ENCODE peak calls at places on chromosomes 16 and 17, in eight cellular contexts. K is IMR-90; Q is brain microvascular endothelial cell; W is colonic mucosa; F is CD8-positive, alpha-beta memory T cell; V is SJSA1; D is psoas muscle; U is heart right ventricle. M is an unnamed sample. For H3K27me3, the result is how much of the 10 kb centered on the place peaks cover.

GRCh38 chr17:3951420-3951819 is 12.8 kb downstream of the ATP2A3 start:
- DNase-seq in K (no peak), Q (no peak), W (no peak), F (no peak), V (no peak), D (no peak), U (no peak), M (no peak)

GRCh38 chr16:86821933-86822332 is 243.6 kb downstream of the FOXL1 start:
- DNase-seq in K (no peak), Q (no peak), W (no peak), F (no peak), V (peak), D (no peak), U (no peak), M (no peak)

GRCh38 chr17:70320642-70321345 is 151.5 kb downstream of the KCNJ2 start:
- DNase-seq in K (peak), Q (no peak), W (no peak), F (no peak), V (no peak), D (no peak), U (no peak), M (no peak)

GRCh38 chr16:88287219-88287618 is 95.5 kb upstream of the ZNF469 start:
- DNase-seq in K (no peak), Q (no peak), W (no peak), F (no peak), V (no peak), D (no peak), U (no peak), M (no peak)

GRCh38 chr17:45414997-45415881 is 17.4 kb downstream of the ARHGAP27 start:
- DNase-seq in K (no peak), Q (no peak), W (peak), F (no peak), V (no peak), D (no peak), U (no peak), M (no peak)

GRCh38 chr17:11986179-11986938 is 10.9 kb downstream of the ZNF18 start:
- DNase-seq in K (no peak), Q (no peak), W (no peak), F (no peak), V (no peak), D (peak), U (peak), M (no peak)

GRCh38 chr16:60107920-60108319 is 1373.8 kb upstream of the GOT2 start:
- DNase-seq in K (no peak), Q (no peak), W (no peak), F (no peak), V (no peak), D (no peak), U (no peak), M (no peak)

GRCh38 chr17:32849879-32850278 is 27.0 kb downstream of the MYO1D start:
- DNase-seq in K (no peak), Q (no peak), W (no peak), F (no peak), V (no peak), D (no peak), U (no peak), M (no peak)

GRCh38 chr17:64386412-64387144 is 4.1 kb downstream of the PECAM1 start:
- DNase-seq in K (no peak), Q (no peak), W (no peak), F (no peak), V (no peak), D (no peak), U (no peak), M (no peak)

GRCh38 chr17:15920758-15921239 is 24.1 kb upstream of the ADORA2B start:
- DNase-seq in K (peak), Q (peak), W (no peak), F (no peak), V (peak), D (peak), U (no peak), M (peak)

GRCh38 chr17:82414548-82415281 is 3.4 kb upstream of the HEXD start:
- DNase-seq in K (peak), Q (peak), W (peak), F (peak), V (peak), D (peak), U (peak), M (no peak)

GRCh38 chr16:2243031-2243528 is 6.8 kb downstream of the DNASE1L2 start:
- DNase-seq in K (no peak), Q (no peak), W (no peak), F (no peak), V (no peak), D (no peak), U (no peak), M (no peak)

GRCh38 chr17:18122991-18123753 is 14.6 kb downstream of the MYO15A start:
- DNase-seq in K (no peak), Q (no peak), W (no peak), F (no peak), V (no peak), D (peak), U (no peak), M (no peak)

GRCh38 chr17:39204245-39204644 is 4.2 kb downstream of the RPL19 start:
- DNase-seq in K (no peak), Q (no peak), W (no peak), F (no peak), V (no peak), D (no peak), U (no peak), M (no peak)

GRCh38 chr16:54026456-54026855 is 260.1 kb downstream of the IRX3 start:
- DNase-seq in K (peak), Q (no peak), W (no peak), F (no peak), V (no peak), D (no peak), U (no peak), M (no peak)

GRCh38 chr17:28925912-28926365 is 23.1 kb upstream of the DHRS13 start:
- DNase-seq in K (peak), Q (peak), W (no peak), F (peak), V (peak), D (no peak), U (no peak), M (no peak)

GRCh38 chr17:9893606-9894005 is 11.5 kb downstream of the RCVRN start:
- DNase-seq in K (peak), Q (no peak), W (no peak), F (no peak), V (peak), D (no peak), U (no peak), M (no peak)

DNA sequence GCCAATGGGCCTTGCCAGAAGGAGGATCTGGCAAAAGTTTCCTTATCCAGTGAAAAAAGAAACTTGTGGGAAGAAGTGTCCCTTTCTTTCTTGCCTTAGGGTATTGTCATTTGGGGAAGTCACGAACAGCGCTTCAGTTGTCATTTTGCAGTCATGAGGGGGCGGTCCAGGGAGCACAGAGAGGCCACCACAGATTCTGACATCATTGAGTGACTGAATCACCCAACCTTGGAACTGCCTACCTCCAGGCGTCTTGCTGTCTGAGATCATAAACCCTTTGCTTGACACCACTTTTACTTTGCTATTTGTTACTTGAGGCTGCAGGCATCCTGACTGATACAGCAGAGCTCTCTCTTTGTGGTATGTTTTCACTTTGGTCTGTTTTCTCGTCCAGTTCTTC is 3.1 kb upstream of the WSCD1 start:
- DNase-seq in K (no peak), Q (no peak), W (no peak), F (no peak), V (no peak), D (no peak), U (no peak), M (no peak)
- H3K27me3 ChIP-seq in K (under half), Q (under half), W (under half), F (under half), V (under half), D (under half), U (half or more), M (under half)

DNA sequence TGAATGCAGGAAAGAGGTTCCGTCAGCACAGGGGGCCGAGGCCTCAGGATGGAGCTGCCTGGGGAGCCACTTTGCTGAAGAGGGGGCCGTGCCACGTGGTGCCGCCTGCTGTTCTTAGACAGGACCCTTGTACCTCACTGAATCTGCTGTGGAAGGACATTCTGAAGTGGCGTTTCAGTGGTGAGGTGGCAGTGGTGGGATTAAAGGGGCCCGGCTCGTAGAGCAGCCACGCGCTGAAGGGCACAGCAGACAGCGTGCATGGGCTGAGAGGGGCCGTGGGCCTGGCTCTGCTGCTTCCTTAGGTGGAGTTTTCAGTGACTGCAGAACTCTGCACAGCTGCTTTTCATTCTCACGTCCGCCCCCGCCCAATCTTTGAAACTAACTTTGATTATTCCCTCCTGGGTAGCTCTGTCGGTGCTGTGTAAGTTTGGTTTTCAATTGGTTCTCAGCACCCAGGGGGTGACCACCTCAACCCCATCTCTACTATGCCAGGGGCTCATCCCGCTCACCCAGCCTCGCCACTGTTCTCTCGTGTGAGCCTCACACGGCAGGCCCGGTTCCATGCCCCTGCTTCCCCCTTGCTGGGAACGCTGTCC is 70.3 kb downstream of the SEC14L1 start:
- DNase-seq in K (no peak), Q (no peak), W (no peak), F (no peak), V (no peak), D (no peak), U (no peak), M (no peak)
- H3K27ac ChIP-seq in K (no peak), Q (no peak), W (no peak), F (no peak), V (no peak), D (peak), U (no peak), M (no peak)

GRCh38 chr17:975321-975982 is 4.1 kb downstream of the NXN start:
- DNase-seq in K (no peak), Q (no peak), W (no peak), F (no peak), V (no peak), D (no peak), U (no peak), M (no peak)
- H3K4me3 ChIP-seq in K (no peak), Q (no peak), W (no peak), F (no peak), V (no peak), D (peak), U (no peak), M (peak)

DNA sequence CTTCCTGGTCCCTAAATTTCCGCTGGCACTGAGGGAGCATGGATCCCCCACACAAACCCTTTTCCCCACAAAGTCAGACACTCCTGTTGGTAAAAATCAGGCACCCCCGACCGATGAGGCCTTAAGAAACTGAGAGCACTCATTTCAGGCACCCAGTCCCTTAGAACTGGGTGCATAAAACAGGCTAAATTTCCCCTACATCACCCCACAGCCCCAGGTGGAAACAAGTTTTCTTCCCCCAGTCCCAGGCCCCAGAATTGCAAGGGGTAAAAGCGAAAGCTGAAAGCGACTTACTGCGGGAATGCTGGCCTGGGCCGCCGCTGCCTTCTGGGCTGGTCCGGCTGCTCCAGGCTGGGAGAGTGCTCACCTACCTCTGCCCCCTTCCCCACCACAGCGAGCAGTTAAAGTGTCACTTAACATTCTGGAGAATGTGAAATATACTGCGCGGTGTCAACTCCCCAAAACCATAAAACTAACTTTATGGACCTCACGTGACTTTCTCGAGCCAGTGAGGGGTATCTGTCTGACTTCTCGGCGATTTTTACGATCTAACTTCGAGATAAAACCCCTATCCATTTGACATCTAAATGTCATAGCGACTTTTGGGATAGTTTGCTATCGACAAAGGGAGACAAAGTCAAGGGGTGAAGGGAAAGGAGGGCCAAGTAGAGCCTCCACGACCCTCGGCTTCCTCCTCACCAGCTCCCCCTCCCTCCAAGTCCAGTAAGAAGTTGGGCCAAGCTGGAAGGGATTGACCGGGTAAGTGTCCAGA is at the start of gene HOXB3:
- DNase-seq in K (peak), Q (no peak), W (no peak), F (no peak), V (no peak), D (no peak), U (no peak), M (no peak)
- H3K27me3 ChIP-seq in K (under half), Q (half or more), W (under half), F (under half), V (under half), D (half or more), U (half or more), M (under half)

GRCh38 chr17:35804658-35805192 is 4.6 kb upstream of the TAF15 start:
- DNase-seq in K (peak), Q (peak), W (peak), F (no peak), V (peak), D (no peak), U (peak), M (peak)

GRCh38 chr17:35799942-35800341 is 4.5 kb upstream of the MMP28 start:
- DNase-seq in K (no peak), Q (no peak), W (peak), F (no peak), V (no peak), D (peak), U (peak), M (no peak)

GRCh38 chr17:35797370-35797769 is 1.9 kb upstream of the MMP28 start:
- DNase-seq in K (no peak), Q (no peak), W (no peak), F (no peak), V (no peak), D (no peak), U (no peak), M (no peak)

GRCh38 chr17:35797918-35798317 is 2.5 kb upstream of the MMP28 start:
- DNase-seq in K (no peak), Q (no peak), W (no peak), F (no peak), V (no peak), D (no peak), U (no peak), M (no peak)

GRCh38 chr17:35801583-35802224 is 6.3 kb upstream of the MMP28 start:
- DNase-seq in K (no peak), Q (no peak), W (peak), F (no peak), V (no peak), D (peak), U (peak), M (no peak)
- H3K27ac ChIP-seq in K (no peak), Q (no peak), W (peak), F (no peak), V (no peak), D (no peak), U (no peak), M (no peak)

GRCh38 chr17:79803997-79804855 is 7.3 kb upstream of the CBX8 start:
- DNase-seq in K (no peak), Q (no peak), W (no peak), F (no peak), V (peak), D (no peak), U (no peak), M (no peak)

GRCh38 chr17:79801156-79802038 is 4.5 kb upstream of the CBX8 start:
- DNase-seq in K (no peak), Q (no peak), W (no peak), F (no peak), V (no peak), D (peak), U (no peak), M (no peak)

GRCh38 chr17:79802039-79802735 is 5.3 kb upstream of the CBX8 start:
- DNase-seq in K (no peak), Q (no peak), W (no peak), F (no peak), V (no peak), D (no peak), U (no peak), M (no peak)

GRCh38 chr17:79803421-79803996 is 6.6 kb upstream of the CBX8 start:
- DNase-seq in K (no peak), Q (no peak), W (no peak), F (no peak), V (no peak), D (no peak), U (no peak), M (no peak)

GRCh38 chr17:79802736-79803420 is 6.0 kb upstream of the CBX8 start:
- DNase-seq in K (no peak), Q (no peak), W (no peak), F (no peak), V (no peak), D (no peak), U (no peak), M (no peak)
- H3K4me3 ChIP-seq in K (no peak), Q (no peak), W (no peak), F (no peak), V (no peak), D (no peak), U (no peak), M (no peak)

GRCh38 chr16:27852116-27852515 is 211.4 kb downstream of the GSG1L start:
- DNase-seq in K (no peak), Q (no peak), W (no peak), F (no peak), V (no peak), D (no peak), U (no peak), M (no peak)
- H3K27me3 ChIP-seq in K (under half), Q (under half), W (under half), F (under half), V (under half), D (under half), U (under half), M (under half)

GRCh38 chr17:58381124-58381838 is 29.3 kb upstream of the SUPT4H1 start:
- DNase-seq in K (no peak), Q (no peak), W (peak), F (no peak), V (no peak), D (no peak), U (no peak), M (no peak)

GRCh38 chr17:58380207-58381123 is 28.5 kb upstream of the SUPT4H1 start:
- DNase-seq in K (no peak), Q (no peak), W (no peak), F (no peak), V (no peak), D (no peak), U (no peak), M (no peak)

GRCh38 chr17:58377661-58378060 is 25.7 kb upstream of the SUPT4H1 start:
- DNase-seq in K (no peak), Q (no peak), W (peak), F (no peak), V (no peak), D (no peak), U (no peak), M (no peak)

GRCh38 chr17:58377005-58377660 is 25.1 kb upstream of the SUPT4H1 start:
- DNase-seq in K (no peak), Q (no peak), W (peak), F (no peak), V (no peak), D (no peak), U (no peak), M (no peak)

DNA sequence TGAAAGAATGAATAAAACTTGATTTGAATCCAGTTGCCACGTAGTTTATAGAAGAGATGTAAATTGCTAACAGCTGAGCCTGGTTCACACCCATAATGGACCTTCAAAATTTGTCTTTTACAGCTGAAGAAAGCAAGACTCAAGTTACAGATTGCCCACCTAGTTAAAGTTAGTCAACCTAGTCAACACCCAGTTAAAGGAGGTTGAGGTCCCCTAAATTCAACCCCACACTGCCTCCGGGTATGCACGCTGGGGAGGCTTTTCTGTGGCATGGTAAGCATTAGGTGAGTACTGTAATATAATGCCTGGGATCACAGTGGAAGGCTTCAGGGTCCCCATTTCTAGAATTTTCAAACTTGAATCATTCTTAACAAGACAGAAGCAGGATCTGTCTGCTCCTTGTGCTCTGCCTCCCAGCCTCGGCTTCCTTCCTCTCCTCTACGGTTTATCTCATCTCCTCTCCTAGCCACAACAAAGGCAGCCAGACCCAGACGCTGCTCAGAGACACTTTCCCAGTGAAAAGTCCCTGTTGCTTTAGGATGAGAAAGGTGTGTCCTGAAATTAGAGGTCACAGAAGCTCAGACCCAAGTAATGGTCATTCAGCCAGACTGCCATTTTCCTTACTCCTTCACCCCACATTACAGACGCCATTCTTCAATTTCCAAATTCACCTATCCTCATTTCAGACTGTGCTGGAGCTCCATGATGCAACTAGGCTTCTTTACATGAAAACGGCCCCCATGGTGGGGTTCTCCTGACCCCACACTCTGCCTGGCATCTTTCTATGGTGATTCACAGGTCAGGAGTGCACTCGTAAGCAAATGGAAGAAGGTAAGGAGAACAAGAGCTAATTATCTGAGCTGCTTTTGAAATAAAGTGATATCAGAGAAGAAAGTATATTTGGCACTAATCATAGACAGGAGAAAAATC is 27.2 kb upstream of the SUPT4H1 start:
- DNase-seq in K (no peak), Q (no peak), W (no peak), F (no peak), V (no peak), D (no peak), U (no peak), M (no peak)
- H3K27ac ChIP-seq in K (no peak), Q (no peak), W (peak), F (no peak), V (no peak), D (no peak), U (no peak), M (no peak)